ENCODE peak calls at places on chromosome 1, in four cellular contexts. F, S, P and A are unnamed samples.
A peak's percentile ranks its signal among the peaks of the same experiment; 100 is the strongest.

GRCh38 chr1:159652506-159652905 is 61.9 kb downstream of the CRP start:
- DNase-seq in S (no peak), F (no peak), P (no peak), A (no peak)

GRCh38 chr1:27724961-27725373 is 794 bp upstream of the FAM76A start:
- DNase-seq in P (no peak), S (no peak), F (no peak), A (no peak)

GRCh38 chr1:90833497-90834087 is 116.5 kb upstream of the BARHL2 start:
- DNase-seq in F (no peak), P (no peak), S (no peak), A (no peak)

GRCh38 chr1:219882755-219883154 is 45.6 kb downstream of the SLC30A10 start:
- DNase-seq in F (no peak), S (no peak), P (no peak), A (no peak)

GRCh38 chr1:195097316-195097715 is 1510.9 kb downstream of the KCNT2 start:
- DNase-seq in P (no peak), S (no peak), F (no peak), A (peak; percentile 28)

GRCh38 chr1:2213576-2214505 is 14.3 kb upstream of the SKI start:
- DNase-seq in S (no peak), F (no peak), P (no peak), A (no peak)

GRCh38 chr1:99546432-99547416 is 99.2 kb upstream of the PALMD start:
- DNase-seq in F (no peak), S (no peak), P (no peak), A (no peak)

GRCh38 chr1:191674780-191675179 is 483.5 kb upstream of the RGS18 start:
- DNase-seq in P (no peak), S (no peak), F (no peak), A (no peak)

GRCh38 chr1:50060279-50060678 is 36.5 kb upstream of the AGBL4 start:
- DNase-seq in F (no peak), S (no peak), P (no peak), A (no peak)

GRCh38 chr1:116878804-116879477 is 30.8 kb upstream of the PTGFRN start:
- DNase-seq in F (no peak), S (peak; percentile 53), P (no peak), A (no peak)

GRCh38 chr1:18929686-18930085 is 26.8 kb downstream of the IFFO2 start:
- DNase-seq in S (no peak), F (no peak), P (no peak), A (no peak)

GRCh38 chr1:180234369-180235076 is 4.5 kb downstream of the LHX4 start:
- DNase-seq in F (no peak), S (peak; percentile 29), P (no peak), A (no peak)

GRCh38 chr1:160085686-160086089 is 4.3 kb downstream of the KCNJ9 start:
- DNase-seq in P (peak; percentile 66), F (peak; percentile 55), S (peak; percentile 88), A (peak; percentile 58)

GRCh38 chr1:221902961-221903360 is 161.1 kb upstream of the DUSP10 start:
- DNase-seq in F (no peak), S (no peak), P (no peak), A (no peak)

GRCh38 chr1:60936943-60937342 is 145.4 kb upstream of the NFIA start:
- DNase-seq in P (no peak), F (no peak), S (no peak), A (no peak)

GRCh38 chr1:71390518-71390917 is 309.7 kb upstream of the ZRANB2 start:
- DNase-seq in F (no peak), S (no peak), P (no peak), A (no peak)

GRCh38 chr1:160578175-160578693 is 1.1 kb downstream of the CD84 start:
- DNase-seq in F (no peak), S (no peak), P (no peak), A (no peak)

GRCh38 chr1:22326372-22326915 is 125.2 kb upstream of the ZBTB40 start:
- DNase-seq in P (no peak), S (no peak), F (no peak), A (no peak)

GRCh38 chr1:22325531-22326371 is 125.9 kb upstream of the ZBTB40 start:
- DNase-seq in P (no peak), S (no peak), F (no peak), A (no peak)

GRCh38 chr1:22328331-22329170 is 123.1 kb upstream of the ZBTB40 start:
- DNase-seq in P (no peak), S (no peak), F (no peak), A (no peak)

GRCh38 chr1:22327411-22327810 is 124.2 kb upstream of the ZBTB40 start:
- DNase-seq in F (no peak), S (no peak), P (no peak), A (no peak)

GRCh38 chr1:22326931-22327330 is 124.7 kb upstream of the ZBTB40 start:
- DNase-seq in F (no peak), P (no peak), S (no peak), A (no peak)
- TF ChIP-seq CTCF in F (no peak), P (no peak), S (no peak), A (no peak)

GRCh38 chr1:153658400-153659174 is at the start of gene SNAPIN:
- DNase-seq in F (peak; percentile 75), P (peak; percentile 83), S (peak; percentile 78), A (peak; percentile 86)
- TF ChIP-seq CTCF in F (peak; percentile 22), P (no peak), S (no peak), A (peak; percentile 11)

DNA sequence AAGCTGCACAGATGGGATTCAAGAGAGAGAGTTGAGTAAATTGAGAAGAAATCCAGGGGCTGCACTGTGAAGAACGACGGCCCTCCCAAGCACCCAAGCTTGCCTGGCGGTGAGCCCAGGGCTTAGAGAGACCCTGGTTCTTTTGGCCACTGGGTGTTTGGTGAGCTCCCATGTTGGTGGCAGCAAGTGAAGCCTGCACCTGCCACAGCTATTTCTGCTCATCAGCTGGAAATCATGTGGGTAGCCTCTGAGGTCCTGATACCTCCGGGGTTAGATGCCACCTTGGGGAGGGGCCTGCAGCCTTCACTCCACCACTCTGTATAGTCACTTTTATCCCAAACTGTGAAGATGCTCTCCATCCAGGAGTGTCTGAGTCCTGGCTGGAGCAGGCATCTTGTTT is 6.1 kb upstream of the BTG2 start:
- DNase-seq in S (no peak), F (no peak), P (no peak), A (no peak)
- TF ChIP-seq CTCF in S (no peak), F (no peak), P (no peak), A (no peak)

GRCh38 chr1:224051086-224051406 is 62.9 kb upstream of the FBXO28 start:
- DNase-seq in P (no peak), S (no peak), F (no peak), A (no peak)
- TF ChIP-seq CTCF in P (no peak), S (peak; percentile 37), F (no peak), A (peak; percentile 25)

GRCh38 chr1:85708826-85709222 is 591 bp upstream of the ZNHIT6 start:
- DNase-seq in S (no peak), P (no peak), F (no peak), A (no peak)
- TF ChIP-seq CTCF in S (no peak), P (no peak), F (no peak), A (peak; percentile 12)

GRCh38 chr1:94698759-94699502 is 121.2 kb upstream of the SLC44A3 start:
- DNase-seq in F (no peak), S (no peak), P (no peak), A (no peak)
- TF ChIP-seq CTCF in F (no peak), S (no peak), P (no peak), A (no peak)

DNA sequence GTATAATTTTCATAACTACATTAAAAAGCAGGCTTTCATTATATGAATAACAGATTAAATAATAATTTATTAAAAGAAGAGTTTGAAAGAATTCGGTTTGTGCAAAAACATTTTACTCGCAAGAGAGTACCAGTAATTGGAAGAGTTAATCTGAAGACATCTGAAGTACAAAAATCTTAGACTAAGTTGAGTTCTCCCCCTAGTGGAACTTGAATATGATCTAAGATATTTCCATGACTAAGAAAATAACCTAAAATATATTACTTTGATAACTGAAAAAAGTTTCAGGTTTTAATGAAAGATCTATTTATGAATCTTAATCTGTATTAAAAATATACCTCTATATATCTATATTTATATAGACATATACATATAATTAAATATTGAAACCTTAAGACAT is 112.5 kb upstream of the GFI1 start:
- DNase-seq in F (no peak), P (no peak), S (no peak), A (no peak)
- TF ChIP-seq CTCF in F (peak; percentile 39), P (peak; percentile 91), S (peak; percentile 49), A (peak; percentile 37)